ENCODE peak calls at places on chromosomes 2 and 18, in seven cellular contexts. B is HuH-7; G is hypothalamus; L is kidney tubule cell; M is activated CD4-positive, alpha-beta T cell treated with anti-CD3 and anti-CD28 coated beads, Interleukin-2, amount 10 ng/mL, durations not matched to agents 7 days and 5 days; D is BE2C; V is A549. O is an unnamed sample.

GRCh38 chr2:134681201-134681600 is 37.6 kb downstream of the TMEM163 start:
- DNase-seq in M (no peak), D (no peak), L (peak), B (no peak), G (no peak), V (no peak), O (peak)

GRCh38 chr2:218216336-218216673 is 684 bp upstream of the ARPC2 start:
- DNase-seq in D (no peak), V (no peak), M (no peak), G (no peak), B (no peak), L (no peak), O (no peak)

GRCh38 chr2:162732946-162733698 is 105.4 kb downstream of the KCNH7 start:
- DNase-seq in B (no peak), D (no peak), L (peak), G (no peak), M (no peak), V (no peak), O (peak)

GRCh38 chr2:64767670-64768425 is 114.1 kb upstream of the SERTAD2 start:
- DNase-seq in B (peak), V (peak), D (peak), M (peak), G (peak), L (peak), O (peak)

GRCh38 chr2:54709341-54709809 is 14.1 kb upstream of the EML6 start:
- DNase-seq in D (no peak), M (no peak), G (no peak), B (no peak), L (peak), V (no peak), O (no peak)

GRCh38 chr2:178193496-178193822 is 853 bp upstream of the OSBPL6 start:
- DNase-seq in M (peak), G (no peak), D (no peak), B (peak), L (no peak), V (peak), O (no peak)

GRCh38 chr2:46923011-46923669 is 7.5 kb upstream of the MCFD2 start:
- DNase-seq in L (peak), M (no peak), V (peak), G (no peak), B (no peak), D (no peak), O (peak)

GRCh38 chr2:38892819-38893218 is 3.1 kb downstream of the ARHGEF33 start:
- DNase-seq in L (peak), D (no peak), M (no peak), V (no peak), B (no peak), G (no peak), O (no peak)

GRCh38 chr2:43391877-43392214 is 165.4 kb upstream of the ZFP36L2 start:
- DNase-seq in G (no peak), L (no peak), B (no peak), V (no peak), D (no peak), M (no peak), O (no peak)

GRCh38 chr18:676069-676468 is 18.6 kb downstream of the TYMS start:
- DNase-seq in V (no peak), G (no peak), D (no peak), B (no peak), M (no peak), L (no peak), O (no peak)

GRCh38 chr2:85222792-85223191 is 89.6 kb downstream of the TCF7L1 start:
- DNase-seq in V (no peak), B (no peak), G (no peak), D (no peak), M (no peak), L (no peak), O (peak)

GRCh38 chr2:188813315-188813714 is 160.9 kb upstream of the COL3A1 start:
- DNase-seq in M (no peak), V (no peak), L (no peak), B (no peak), D (no peak), G (no peak), O (no peak)

GRCh38 chr2:154291511-154291910 is 407.0 kb upstream of the KCNJ3 start:
- DNase-seq in B (no peak), G (no peak), D (no peak), L (no peak), M (no peak), V (no peak), O (no peak)

O was measured in renal cortical epithelial cell.